ENCODE peak calls at places on chromosomes 11 and 22, in nine cellular contexts. V, M, W, C, L, T, R, I and D are unnamed samples.

GRCh38 chr11:35387341-35387982 is 31.9 kb downstream of the SLC1A2 start:
- DNase-seq in C (no peak), R (no peak), V (no peak), L (no peak), I (no peak), W (no peak), T (no peak), M (no peak), D (no peak)

GRCh38 chr11:76232026-76232665 is 25.8 kb upstream of the WNT11 start:
- DNase-seq in C (no peak), W (no peak), R (no peak), M (no peak), T (peak), V (no peak), L (no peak), I (peak), D (no peak)

GRCh38 chr11:12784445-12784844 is 110.2 kb downstream of the TEAD1 start:
- DNase-seq in W (no peak), C (no peak), T (no peak), L (no peak), M (no peak), R (no peak), V (no peak), I (no peak), D (no peak)

GRCh38 chr11:119381186-119381988 is at the start of gene USP2:
- DNase-seq in V (peak), W (peak), C (peak), T (peak), I (peak), M (peak), L (peak), R (peak), D (peak)

GRCh38 chr11:123135863-123136446 is 59.1 kb downstream of the CLMP start:
- DNase-seq in I (no peak), W (no peak), M (no peak), V (no peak), T (no peak), C (no peak), L (no peak), R (no peak), D (no peak)

GRCh38 chr11:131042041-131042390 is 125.7 kb upstream of the SNX19 start:
- DNase-seq in L (no peak), W (no peak), V (no peak), I (no peak), M (no peak), R (no peak), C (peak), T (no peak), D (no peak)

GRCh38 chr11:66454253-66454652 is 12.5 kb upstream of the PELI3 start:
- DNase-seq in M (no peak), T (no peak), I (no peak), C (no peak), W (no peak), R (no peak), L (no peak), V (no peak), D (no peak)

GRCh38 chr22:27474711-27475547 is 326.6 kb downstream of the MN1 start:
- DNase-seq in C (peak), I (no peak), V (no peak), L (no peak), W (no peak), R (peak), M (peak), T (no peak), D (no peak)

GRCh38 chr11:117931971-117932370 is 2.8 kb upstream of the TMPRSS13 start:
- DNase-seq in T (no peak), L (no peak), W (peak), I (no peak), R (peak), M (no peak), C (no peak), V (no peak), D (no peak)

GRCh38 chr11:3014314-3014938 is 22.3 kb upstream of the NAP1L4 start:
- DNase-seq in M (no peak), T (peak), L (no peak), R (no peak), C (no peak), W (no peak), V (no peak), I (no peak), D (no peak)

GRCh38 chr22:23098718-23099524 is 28.6 kb downstream of the GNAZ start:
- DNase-seq in M (no peak), T (no peak), W (no peak), I (no peak), L (no peak), C (no peak), V (no peak), R (peak), D (peak)

GRCh38 chr11:130420478-130421198 is 7.8 kb downstream of the ADAMTS8 start:
- DNase-seq in I (no peak), L (peak), T (no peak), R (peak), V (no peak), W (no peak), M (no peak), C (no peak), D (no peak)

GRCh38 chr11:9530901-9531625 is 42.4 kb upstream of the WEE1 start:
- DNase-seq in I (no peak), R (no peak), L (no peak), M (no peak), V (no peak), C (no peak), T (no peak), W (peak), D (no peak)

GRCh38 chr22:44292007-44292370 is 20.8 kb downstream of the SHISAL1 start:
- DNase-seq in V (no peak), W (no peak), I (peak), L (no peak), M (no peak), R (no peak), T (no peak), C (no peak), D (no peak)

GRCh38 chr22:17964153-17964552 is 60.2 kb downstream of the MICAL3 start:
- DNase-seq in V (no peak), C (peak), I (no peak), L (no peak), W (no peak), M (no peak), R (no peak), T (no peak), D (no peak)

GRCh38 chr11:74860743-74861142 is 88.1 kb downstream of the XRRA1 start:
- DNase-seq in W (no peak), R (no peak), T (no peak), I (no peak), V (no peak), M (no peak), L (no peak), C (no peak), D (no peak)

GRCh38 chr11:92136792-92137191 is 87.8 kb upstream of the FAT3 start:
- DNase-seq in M (no peak), R (no peak), I (no peak), W (no peak), T (no peak), C (no peak), V (no peak), L (no peak), D (no peak)

GRCh38 chr22:24553597-24554315 is 1.2 kb downstream of the GUCD1 start:
- DNase-seq in W (no peak), T (no peak), V (no peak), I (no peak), L (no peak), M (no peak), R (peak), C (peak), D (peak)

GRCh38 chr11:59560702-59561469 is 49.5 kb downstream of the OR4D9 start:
- DNase-seq in L (peak), C (peak), M (peak), W (peak), T (peak), V (peak), I (peak), R (peak), D (peak)

GRCh38 chr11:99327527-99327926 is 306.8 kb downstream of the CNTN5 start:
- DNase-seq in C (no peak), R (no peak), V (no peak), L (no peak), I (no peak), T (no peak), W (no peak), M (no peak), D (no peak)

GRCh38 chr22:43884600-43885318 is 7.1 kb downstream of the PNPLA5 start:
- DNase-seq in T (peak), R (peak), M (no peak), W (peak), V (no peak), I (peak), L (peak), C (peak), D (peak)

GRCh38 chr11:119116235-119116594 is 5.2 kb upstream of the HINFP start:
- DNase-seq in V (no peak), I (no peak), W (no peak), T (no peak), M (no peak), R (no peak), L (no peak), C (no peak), D (no peak)

GRCh38 chr11:10878408-10879214 is 20.8 kb upstream of the ZBED5 start:
- DNase-seq in M (peak), L (no peak), I (no peak), V (no peak), W (no peak), R (no peak), T (no peak), C (peak), D (no peak)

GRCh38 chr11:117443269-117444186 is 115.9 kb downstream of the CEP164 start:
- DNase-seq in W (no peak), C (peak), I (no peak), R (peak), T (no peak), L (peak), V (no peak), M (no peak), D (no peak)

GRCh38 chr11:111557425-111558111 is 17.0 kb downstream of the LAYN start:
- DNase-seq in C (peak), T (no peak), V (no peak), L (no peak), W (no peak), I (no peak), M (peak), R (no peak), D (no peak)

DNA sequence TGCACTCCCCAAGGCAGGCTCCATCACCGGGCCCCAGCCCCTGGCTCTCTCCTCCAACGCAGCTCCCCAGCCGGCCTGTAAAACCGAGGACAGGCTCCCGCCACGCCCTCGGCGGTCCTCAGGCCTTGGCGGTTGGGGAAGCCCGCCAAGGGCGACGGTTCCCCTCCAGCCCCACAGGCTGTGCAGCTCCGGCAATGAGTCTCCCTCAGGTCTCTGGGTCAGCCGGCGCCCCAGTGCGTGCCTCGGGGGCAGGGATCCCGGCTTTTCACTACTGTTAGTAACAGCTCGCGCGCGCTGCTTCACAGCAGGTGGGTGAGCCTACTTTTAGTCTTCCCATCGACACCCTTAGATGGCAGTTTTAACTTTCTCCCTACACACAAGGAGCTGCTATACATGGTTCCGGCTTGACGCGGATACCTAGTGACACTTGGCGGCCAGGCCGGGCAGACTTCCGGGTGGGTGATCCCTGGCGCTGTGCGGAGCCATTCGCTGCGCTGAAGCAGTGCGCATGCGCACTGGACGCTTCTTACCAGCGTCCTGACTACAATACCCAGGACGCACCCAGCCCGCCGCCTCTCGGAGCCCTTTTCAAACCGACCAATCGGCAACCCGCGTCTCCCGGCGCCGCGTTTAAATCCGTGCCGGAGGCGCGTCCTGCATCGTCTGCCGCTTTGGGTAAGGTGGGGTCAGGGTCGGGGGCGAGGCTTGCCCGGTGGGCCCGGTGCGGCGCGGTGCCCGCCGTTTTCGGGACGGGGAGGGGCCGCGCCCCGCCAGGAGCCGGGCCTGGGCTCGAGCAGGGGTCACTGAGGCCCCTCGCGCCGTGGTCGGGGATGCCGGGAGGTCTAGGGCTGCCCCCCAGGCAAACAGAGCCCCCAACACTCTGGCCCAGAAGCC is at the start of gene GTSE1:
- DNase-seq in C (peak), L (peak), R (peak), M (peak), T (peak), I (peak), W (peak), V (peak), D (peak)
- TF ChIP-seq CTCF in C (no peak), L (no peak), R (no peak), M (no peak), T (peak), I (no peak), W (peak), V (no peak), D (no peak)

GRCh38 chr11:72576196-72576595 is 98.0 kb downstream of the PDE2A start:
- DNase-seq in M (no peak), W (no peak), I (no peak), R (no peak), C (no peak), V (no peak), L (no peak), T (peak), D (no peak)

GRCh38 chr11:72573380-72573949 is 100.8 kb downstream of the PDE2A start:
- DNase-seq in L (no peak), C (peak), I (no peak), V (no peak), T (peak), M (no peak), W (no peak), R (no peak), D (no peak)

GRCh38 chr11:72575533-72576170 is 98.6 kb downstream of the PDE2A start:
- DNase-seq in C (no peak), L (no peak), R (peak), M (no peak), I (no peak), V (peak), W (no peak), T (peak), D (no peak)

GRCh38 chr11:72574534-72575460 is 99.4 kb downstream of the PDE2A start:
- DNase-seq in C (no peak), L (no peak), W (no peak), M (no peak), V (peak), R (peak), I (no peak), T (peak), D (no peak)

GRCh38 chr11:72574046-72574445 is 100.2 kb downstream of the PDE2A start:
- DNase-seq in R (no peak), I (no peak), L (no peak), C (no peak), M (no peak), T (peak), W (no peak), V (no peak), D (no peak)
- TF ChIP-seq CTCF in R (no peak), I (no peak), L (no peak), C (no peak), M (no peak), T (no peak), W (no peak), V (no peak), D (no peak)

DNA sequence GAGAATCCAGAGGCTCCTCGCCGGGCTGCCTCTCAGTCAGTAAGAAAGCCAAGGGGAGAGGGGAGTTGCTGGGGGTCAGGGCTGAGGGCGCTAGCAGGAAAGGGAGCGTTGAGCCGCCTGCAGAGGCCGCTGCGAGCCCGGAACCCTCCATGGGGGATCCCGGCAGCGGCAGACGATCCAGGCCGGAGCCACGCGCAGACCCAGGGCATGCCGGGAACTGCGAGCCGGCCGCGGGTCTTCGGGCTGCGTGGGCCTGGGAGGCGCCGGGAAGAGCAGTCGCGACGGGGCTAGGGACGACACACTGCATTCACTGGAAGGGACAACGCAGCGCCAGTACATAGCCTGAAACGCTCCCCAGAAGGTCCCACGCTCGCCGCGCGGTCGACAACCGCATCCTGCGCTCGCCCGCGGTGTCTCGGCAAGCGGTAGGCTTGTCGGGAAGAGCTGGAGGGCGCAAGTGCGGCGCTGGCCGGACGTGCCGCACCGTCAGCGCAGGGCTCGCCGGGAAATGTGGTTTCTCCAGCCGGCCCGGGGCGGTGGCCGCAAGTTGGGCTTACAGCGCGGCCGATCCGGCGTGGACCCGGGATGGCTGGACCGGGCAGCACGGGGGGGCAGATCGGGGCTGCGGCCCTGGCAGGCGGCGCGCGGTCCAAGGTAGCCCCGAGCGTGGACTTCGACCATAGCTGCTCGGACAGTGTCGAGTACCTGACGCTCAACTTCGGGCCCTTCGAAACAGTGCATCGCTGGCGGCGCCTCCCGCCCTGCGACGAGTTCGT is at the start of gene LZTR1:
- DNase-seq in M (no peak), V (no peak), R (peak), W (peak), I (peak), T (peak), L (peak), C (peak), D (peak)
- TF ChIP-seq CTCF in M (peak), V (peak), R (peak), W (peak), I (peak), T (peak), L (peak), C (peak), D (peak)

DNA sequence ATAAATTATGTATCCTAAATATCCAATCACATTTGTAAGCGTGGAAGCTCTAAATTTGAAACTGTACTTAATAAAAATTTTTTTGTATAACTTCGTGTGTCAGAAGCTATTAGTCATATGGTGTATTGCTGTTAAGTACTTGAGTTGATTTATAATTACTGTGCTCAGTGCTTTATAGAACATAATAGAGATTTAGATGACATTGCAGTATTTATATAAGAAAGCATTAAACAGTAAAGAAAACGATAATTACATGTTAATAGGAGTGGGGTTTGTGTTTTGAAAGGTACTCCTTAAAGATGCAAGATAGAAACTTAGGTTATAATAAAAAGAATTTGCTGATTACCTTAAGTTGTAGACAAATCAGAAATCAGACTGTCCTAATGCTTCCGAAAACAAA is 5.9 kb upstream of the TCP11L1 start:
- DNase-seq in M (no peak), C (no peak), I (no peak), L (no peak), W (no peak), R (no peak), V (no peak), T (no peak), D (no peak)
- TF ChIP-seq CTCF in M (no peak), C (no peak), I (no peak), L (no peak), W (no peak), R (no peak), V (no peak), T (no peak), D (no peak)

DNA sequence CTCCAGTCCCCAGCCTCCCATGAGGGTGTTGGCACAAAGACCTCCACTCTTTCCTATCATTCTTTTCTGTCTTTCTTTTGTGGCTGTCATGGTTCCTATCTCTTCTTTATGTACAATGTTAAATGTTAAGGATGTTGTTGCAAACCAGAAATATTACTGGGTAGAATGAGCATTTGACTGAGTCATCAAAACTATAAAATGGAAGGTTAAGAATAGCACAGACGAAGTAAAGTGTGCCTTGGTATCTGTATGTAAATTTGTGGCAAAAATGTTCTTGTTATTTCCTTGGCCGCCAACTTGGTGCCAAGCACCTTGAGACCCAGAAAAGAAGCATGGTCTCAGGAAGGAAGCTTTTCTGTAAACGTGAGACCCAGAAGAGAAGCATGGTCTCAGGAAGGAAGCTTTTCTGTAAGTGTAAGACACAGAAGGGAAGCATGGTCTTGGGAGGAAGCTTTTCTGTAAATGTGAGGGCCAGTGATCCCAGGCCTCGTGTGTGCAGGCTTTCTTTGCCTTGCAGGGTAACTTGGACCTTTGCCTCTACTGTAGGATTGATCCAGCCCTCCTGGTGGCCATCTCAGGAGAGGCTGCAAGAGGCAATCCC is 6.7 kb upstream of the PKP3 start:
- DNase-seq in C (no peak), M (no peak), R (no peak), V (no peak), I (no peak), W (no peak), T (no peak), L (no peak), D (no peak)
- TF ChIP-seq CTCF in C (peak), M (no peak), R (no peak), V (no peak), I (no peak), W (no peak), T (no peak), L (no peak), D (no peak)